ENCODE peak calls at places on chromosomes 4 and X, in ten cellular contexts. B is spleen, L is heart left ventricle, A is tibial nerve, H is right lobe of liver, Y is body of pancreas, R is breast epithelium, N is HCT116, P is HepG2, E is esophagus squamous epithelium. W is an unnamed sample.

GRCh38 chr4:28146191-28146590 is 1285.5 kb downstream of the STIM2 start:
- DNase-seq in R (no peak), E (no peak), Y (no peak), B (no peak), P (no peak), A (no peak), H (no peak), N (no peak), L (no peak), W (no peak)

GRCh38 chr4:133565379-133565778 is 416.3 kb downstream of the PCDH10 start:
- DNase-seq in N (no peak), P (no peak), Y (no peak), A (no peak), H (no peak), B (no peak), E (no peak), R (no peak), L (no peak), W (no peak)

GRCh38 chrX:40471965-40472648 is 108.7 kb upstream of the ATP6AP2 start:
- DNase-seq in L (no peak), A (peak), B (no peak), N (no peak), H (no peak), E (no peak), P (peak), R (peak), Y (peak), W (no peak)

GRCh38 chr4:41318839-41319530 is 62.3 kb downstream of the UCHL1 start:
- DNase-seq in Y (no peak), A (no peak), N (no peak), H (no peak), L (peak), E (no peak), P (peak), R (peak), B (no peak), W (no peak)

GRCh38 chr4:123600426-123600825 is 203.8 kb downstream of the SPRY1 start:
- DNase-seq in B (no peak), P (no peak), N (no peak), A (no peak), E (no peak), L (no peak), Y (no peak), H (no peak), R (no peak), W (no peak)

GRCh38 chr4:159105761-159106243 is 2.9 kb downstream of the RAPGEF2 start:
- DNase-seq in P (peak), B (no peak), R (no peak), L (no peak), E (no peak), A (peak), Y (no peak), H (no peak), N (no peak), W (no peak)

GRCh38 chrX:128287693-128288092 is 235.5 kb upstream of the ACTRT1 start:
- DNase-seq in E (no peak), R (no peak), A (no peak), P (no peak), Y (no peak), L (no peak), B (no peak), N (no peak), H (no peak), W (no peak)

GRCh38 chr4:1291091-1291490 is 1.4 kb downstream of the MAEA start:
- DNase-seq in R (no peak), H (peak), E (no peak), N (no peak), P (no peak), L (no peak), A (no peak), Y (no peak), B (peak), W (no peak)

GRCh38 chr4:109406337-109406931 is 27.2 kb upstream of the SEC24B start:
- DNase-seq in L (no peak), R (no peak), E (no peak), P (peak), Y (no peak), B (no peak), H (no peak), N (peak), A (peak), W (no peak)

GRCh38 chr4:340011-340410 is 2.4 kb downstream of the ZNF141 start:
- DNase-seq in H (no peak), R (no peak), P (no peak), B (no peak), A (no peak), E (no peak), Y (no peak), N (no peak), L (no peak), W (no peak)

GRCh38 chrX:73289039-73289438 is 74.4 kb upstream of the NAP1L2 start:
- DNase-seq in N (no peak), L (no peak), A (no peak), R (no peak), H (no peak), E (no peak), Y (no peak), P (no peak), B (no peak), W (no peak)

GRCh38 chrX:2677764-2678163 is 13.3 kb upstream of the CD99 start:
- DNase-seq in P (no peak), A (peak), E (no peak), R (peak), L (peak), Y (peak), H (no peak), B (no peak), N (peak), W (no peak)

GRCh38 chr4:77710684-77711083 is 105.1 kb downstream of the CXCL13 start:
- DNase-seq in A (no peak), B (no peak), L (no peak), P (no peak), E (no peak), R (no peak), N (no peak), Y (peak), H (no peak), W (no peak)

GRCh38 chr4:20954541-20954940 is 254.3 kb downstream of the PACRGL start:
- DNase-seq in R (no peak), B (no peak), N (no peak), E (no peak), Y (no peak), P (no peak), H (no peak), A (no peak), L (no peak), W (no peak)

GRCh38 chr4:140069068-140069467 is 84.9 kb downstream of the MAML3 start:
- DNase-seq in R (no peak), N (no peak), Y (no peak), L (peak), B (no peak), A (no peak), H (no peak), P (no peak), E (no peak), W (no peak)

GRCh38 chrX:72569786-72570185 is 2.9 kb downstream of the HDAC8 start:
- DNase-seq in P (no peak), L (no peak), H (no peak), E (no peak), A (no peak), R (no peak), Y (no peak), B (no peak), N (no peak), W (no peak)

GRCh38 chr4:88697113-88697512 is 516 bp downstream of the NAP1L5 start:
- DNase-seq in B (no peak), Y (no peak), R (no peak), A (peak), H (no peak), P (no peak), N (no peak), L (no peak), E (no peak), W (no peak)

GRCh38 chrX:45164021-45164621 is 36.6 kb downstream of the DIPK2B start:
- DNase-seq in Y (peak), R (no peak), L (peak), P (no peak), H (peak), E (no peak), N (no peak), B (no peak), A (no peak), W (no peak)

GRCh38 chrX:148228521-148228920 is 247.4 kb downstream of the FMR1NB start:
- DNase-seq in R (no peak), P (no peak), N (no peak), E (no peak), A (no peak), L (no peak), H (no peak), B (no peak), Y (no peak), W (no peak)

GRCh38 chrX:9765072-9765736 is 443 bp downstream of the GPR143 start:
- DNase-seq in E (no peak), N (no peak), A (no peak), H (no peak), R (no peak), B (no peak), P (no peak), L (no peak), Y (no peak), W (no peak)

GRCh38 chr4:82017680-82018079 is 356.1 kb downstream of the HNRNPD start:
- DNase-seq in H (no peak), A (no peak), N (no peak), E (no peak), Y (no peak), B (no peak), R (no peak), P (peak), L (no peak), W (no peak)

GRCh38 chr4:100848865-100849264 is 331.0 kb upstream of the EMCN start:
- DNase-seq in L (no peak), A (no peak), Y (no peak), B (no peak), N (peak), R (no peak), E (no peak), H (no peak), P (no peak), W (no peak)

GRCh38 chrX:119008122-119008744 is 33.8 kb downstream of the LONRF3 start:
- DNase-seq in N (no peak), H (no peak), E (no peak), P (peak), B (no peak), L (no peak), A (no peak), R (no peak), Y (peak), W (peak)

GRCh38 chr4:128163177-128164117 is 102.3 kb downstream of the LARP1B start:
- DNase-seq in E (no peak), N (peak), P (peak), H (no peak), B (no peak), Y (no peak), R (no peak), A (no peak), L (no peak), W (no peak)

GRCh38 chr4:137909910-137910309 is 332.2 kb downstream of the SLC7A11 start:
- DNase-seq in L (no peak), H (no peak), N (no peak), E (no peak), P (no peak), B (no peak), Y (peak), R (peak), A (peak), W (no peak)

GRCh38 chr4:184062769-184063168 is 154.9 kb downstream of the ENPP6 start:
- DNase-seq in E (no peak), H (no peak), Y (no peak), L (no peak), B (no peak), N (no peak), R (no peak), P (no peak), A (no peak), W (no peak)

GRCh38 chr4:148776944-148777343 is 334.7 kb upstream of the NR3C2 start:
- DNase-seq in N (no peak), E (no peak), R (no peak), H (no peak), A (no peak), P (no peak), L (no peak), Y (no peak), B (no peak), W (no peak)

GRCh38 chr4:56909083-56909981 is 1.6 kb downstream of the REST start:
- DNase-seq in E (no peak), H (peak), R (peak), A (peak), N (no peak), B (no peak), Y (peak), P (peak), L (peak), W (peak)

GRCh38 chr4:159367421-159368105 is 264.7 kb downstream of the RAPGEF2 start:
- DNase-seq in Y (no peak), P (no peak), L (no peak), E (no peak), N (no peak), B (no peak), R (no peak), A (no peak), H (no peak), W (no peak)

GRCh38 chr4:157590679-157591078 is 370.2 kb downstream of the GRIA2 start:
- DNase-seq in L (no peak), N (no peak), H (no peak), A (no peak), B (no peak), P (no peak), R (no peak), E (no peak), Y (no peak), W (no peak)

GRCh38 chrX:137548261-137548660 is 17.7 kb upstream of the ZIC3 start:
- DNase-seq in P (no peak), R (no peak), Y (no peak), L (no peak), N (no peak), E (no peak), B (no peak), A (no peak), H (no peak), W (no peak)

DNA sequence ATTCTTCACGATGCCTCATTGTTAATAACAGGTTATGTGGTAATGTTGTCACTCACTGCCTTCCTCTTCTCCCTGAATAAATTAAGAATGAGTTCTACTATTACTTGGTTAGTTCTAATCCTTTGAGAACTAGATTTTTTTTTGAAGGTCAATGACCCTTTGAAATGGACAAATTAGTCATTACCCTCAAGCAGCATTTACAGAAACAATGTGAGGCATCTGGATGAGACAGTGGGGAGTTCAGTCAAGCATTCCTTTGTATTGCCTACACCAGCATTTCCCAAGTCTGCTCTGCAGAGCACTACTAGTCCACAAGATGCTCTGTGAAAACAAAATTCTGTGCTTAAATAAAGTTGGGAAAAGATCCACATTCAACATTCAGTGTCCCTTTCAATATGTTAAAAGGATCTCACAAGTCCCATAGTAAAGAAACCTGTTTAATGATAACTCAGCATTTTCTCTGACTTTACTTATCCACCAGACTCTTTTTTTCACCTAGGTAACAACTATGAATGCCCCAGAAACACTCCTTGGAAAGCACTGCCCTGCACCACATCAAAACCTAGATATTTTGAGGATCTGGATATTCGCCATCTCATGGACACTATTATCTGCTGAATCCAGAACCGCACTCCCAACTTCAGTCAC is 60.6 kb downstream of the CHRDL1 start:
- DNase-seq in R (no peak), B (no peak), N (no peak), H (no peak), P (no peak), Y (no peak), E (no peak), A (no peak), L (no peak), W (no peak)
- TF ChIP-seq POLR2A in R (no peak), B (no peak), N (no peak), H (no peak), P (no peak), Y (no peak), E (no peak), A (no peak), L (no peak), W (no peak)

GRCh38 chr4:8555716-8556115 is 24.5 kb upstream of the GPR78 start:
- DNase-seq in Y (no peak), R (no peak), L (no peak), H (no peak), A (no peak), N (no peak), P (no peak), E (no peak), B (no peak), W (no peak)

GRCh38 chr4:8554555-8555100 is 25.6 kb upstream of the GPR78 start:
- DNase-seq in R (no peak), N (no peak), L (no peak), P (no peak), B (peak), E (no peak), Y (no peak), A (no peak), H (no peak), W (no peak)

GRCh38 chr4:8552581-8553205 is 27.5 kb upstream of the GPR78 start:
- DNase-seq in B (peak), R (no peak), P (no peak), E (no peak), A (no peak), H (no peak), L (no peak), Y (no peak), N (no peak), W (no peak)

GRCh38 chr4:8553216-8553615 is 27.0 kb upstream of the GPR78 start:
- DNase-seq in L (no peak), P (no peak), A (no peak), E (no peak), N (no peak), B (peak), R (no peak), Y (no peak), H (no peak), W (no peak)

DNA sequence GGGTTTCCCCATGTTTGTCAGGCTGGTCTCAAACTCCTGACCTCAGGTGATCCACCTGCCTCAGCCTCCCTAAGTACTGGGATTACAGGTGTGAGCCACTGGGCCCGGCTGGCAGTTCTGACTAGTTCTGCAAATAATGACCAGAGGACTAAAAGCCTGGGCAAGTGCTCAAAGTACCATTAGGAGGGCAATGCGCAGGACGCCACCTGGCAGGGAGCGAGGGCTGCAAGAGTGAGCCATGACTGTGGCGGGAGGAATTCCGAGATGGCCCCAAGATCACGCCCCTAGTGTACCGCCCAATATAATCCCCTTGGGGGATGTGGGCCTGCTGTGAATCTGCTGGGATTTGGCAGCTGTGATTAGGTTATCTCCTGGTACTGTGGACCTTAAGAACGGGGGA is 26.2 kb upstream of the GPR78 start:
- DNase-seq in N (no peak), R (no peak), A (no peak), P (no peak), L (no peak), H (no peak), Y (no peak), B (peak), E (no peak), W (no peak)
- TF ChIP-seq POLR2A in N (no peak), R (no peak), A (no peak), P (no peak), L (no peak), H (no peak), Y (no peak), B (no peak), E (no peak), W (no peak)

DNA sequence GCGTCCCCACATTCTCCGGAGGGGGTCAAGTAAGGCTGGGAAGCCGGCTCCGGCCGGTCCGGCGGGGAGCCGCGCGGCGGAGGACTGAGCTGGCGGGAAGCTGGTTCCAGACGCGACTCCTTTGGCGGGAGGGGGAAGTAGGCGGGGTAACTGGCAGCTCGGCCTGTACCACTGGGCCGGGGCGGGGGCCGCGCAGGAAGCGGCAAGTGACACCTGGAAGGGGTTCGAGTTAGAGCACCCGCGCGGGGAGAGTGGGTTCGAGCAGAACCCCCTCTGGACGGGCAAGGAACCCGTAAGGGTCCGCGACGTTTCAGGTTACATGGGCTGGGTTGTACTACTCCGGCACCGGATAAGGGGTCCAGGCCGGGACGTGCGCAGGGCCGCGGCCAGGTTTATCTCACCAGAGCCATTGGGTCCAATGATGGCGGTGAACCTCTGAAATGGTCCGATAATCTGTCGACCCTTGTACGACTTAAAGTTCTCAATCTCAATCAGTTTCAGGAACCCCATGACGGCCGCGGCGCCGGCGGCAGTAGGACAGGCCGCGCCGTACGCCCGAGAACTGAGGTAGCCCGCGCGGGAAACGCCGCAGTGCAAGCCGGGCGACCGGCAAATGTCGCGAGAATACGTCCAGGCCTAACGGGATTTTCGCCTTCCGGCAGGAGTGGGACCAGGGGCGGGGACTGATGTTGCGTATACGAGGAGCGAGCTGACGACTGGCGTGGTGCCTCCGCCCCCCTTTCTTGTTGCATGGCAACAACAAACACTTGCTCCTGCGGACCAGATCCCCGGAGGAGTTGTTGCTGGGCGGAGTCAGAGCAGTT is at the start of the genes RIBC1 and SMC1A:
- DNase-seq in N (peak), H (peak), R (peak), Y (peak), E (peak), B (peak), A (peak), L (peak), P (peak), W (peak)
- TF ChIP-seq POLR2A in N (no peak), H (peak), R (peak), Y (peak), E (peak), B (no peak), A (no peak), L (peak), P (peak), W (peak)

GRCh38 chrX:154365052-154365600 is 9.3 kb downstream of the FLNA start:
- DNase-seq in Y (no peak), N (no peak), L (no peak), E (no peak), A (no peak), P (no peak), B (no peak), H (no peak), R (no peak), W (no peak)

GRCh38 chrX:154367474-154368308 is 6.7 kb downstream of the FLNA start:
- DNase-seq in N (no peak), Y (no peak), B (no peak), P (no peak), E (no peak), R (no peak), H (no peak), A (no peak), L (no peak), W (no peak)

GRCh38 chrX:154363706-154364439 is 10.6 kb downstream of the FLNA start:
- DNase-seq in L (no peak), R (no peak), A (no peak), H (no peak), E (no peak), B (no peak), Y (no peak), N (no peak), P (no peak), W (no peak)

GRCh38 chrX:154366666-154367055 is 7.8 kb downstream of the FLNA start:
- DNase-seq in P (no peak), L (peak), A (no peak), H (peak), N (no peak), B (no peak), R (peak), Y (no peak), E (no peak), W (no peak)

DNA sequence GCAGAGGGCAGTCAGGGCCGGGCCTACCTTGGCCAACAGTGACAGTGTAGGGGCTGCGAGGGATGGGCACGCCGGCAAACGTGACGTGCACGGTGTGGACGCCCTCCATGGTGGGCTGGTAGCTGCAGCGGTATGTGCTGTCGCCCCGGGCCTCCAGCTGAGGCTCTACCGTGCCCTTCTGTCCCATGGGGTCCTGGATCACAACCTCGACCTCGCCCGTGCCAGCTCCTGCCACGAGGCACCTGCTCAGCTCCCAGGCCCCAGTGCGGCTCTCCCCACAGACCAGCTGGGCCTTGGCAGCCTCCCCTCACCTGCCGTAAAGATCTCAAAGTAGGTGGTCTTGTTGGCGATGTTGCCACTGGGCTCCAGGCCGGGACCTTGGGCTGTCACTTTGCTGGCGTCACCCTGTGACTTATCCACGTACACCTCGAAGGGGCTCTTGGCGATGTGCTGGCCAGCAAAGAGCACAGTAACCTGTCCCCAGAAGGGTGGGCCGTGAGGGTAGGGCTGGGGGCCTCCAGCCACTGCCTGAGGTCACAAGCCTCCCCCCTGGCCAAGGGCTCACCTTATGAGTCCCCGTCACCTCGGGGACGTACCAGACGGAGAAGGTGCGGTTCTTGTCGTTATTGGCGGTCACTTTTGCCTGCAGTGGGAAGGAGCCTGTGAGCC is 8.3 kb downstream of the FLNA start:
- DNase-seq in A (no peak), L (no peak), Y (no peak), N (no peak), R (no peak), H (no peak), P (no peak), B (no peak), E (no peak), W (no peak)
- TF ChIP-seq POLR2A in A (no peak), L (no peak), Y (no peak), N (no peak), R (no peak), H (no peak), P (no peak), B (no peak), E (no peak), W (no peak)

W was measured in GM12892.